ENCODE peak calls at places on chromosomes 5 and 9, in five cellular contexts. X is fibroblast of pulmonary artery, C is AG09309, Q is pancreas, O is body of pancreas. G is an unnamed sample.

GRCh38 chr9:82153032-82153431 is 164.5 kb downstream of the SPATA31D1 start:
- DNase-seq in X (no peak), Q (no peak), C (no peak), O (no peak), G (no peak)

GRCh38 chr5:142015781-142016533 is 3.1 kb upstream of the GNPDA1 start:
- DNase-seq in Q (peak), X (peak), C (peak), O (no peak), G (no peak)

GRCh38 chr9:125912667-125913066 is 165.5 kb downstream of the PBX3 start:
- DNase-seq in Q (no peak), X (no peak), C (no peak), O (no peak), G (no peak)

GRCh38 chr9:84419203-84419602 is 78.6 kb upstream of the SLC28A3 start:
- DNase-seq in X (peak), O (no peak), Q (no peak), C (no peak), G (no peak)

GRCh38 chr9:98808411-98808815 is 943 bp downstream of the GALNT12 start:
- DNase-seq in X (no peak), C (no peak), O (peak), Q (peak), G (no peak)

GRCh38 chr5:88834499-88834898 is 48.5 kb downstream of the MEF2C start:
- DNase-seq in Q (no peak), C (no peak), O (no peak), X (no peak), G (no peak)

GRCh38 chr5:139904566-139905400 is 109.2 kb downstream of the PSD2 start:
- DNase-seq in Q (no peak), O (no peak), X (no peak), C (no peak), G (no peak)

GRCh38 chr9:5892456-5893133 is 1.9 kb downstream of the MLANA start:
- DNase-seq in X (no peak), Q (no peak), C (no peak), O (no peak), G (no peak)

GRCh38 chr9:110142253-110142652 is 65.7 kb downstream of the C9orf152 start:
- DNase-seq in X (no peak), C (no peak), Q (no peak), O (no peak), G (no peak)

GRCh38 chr9:114303977-114304376 is 18.9 kb upstream of the ORM1 start:
- DNase-seq in X (no peak), O (no peak), Q (peak), C (no peak), G (no peak)

GRCh38 chr5:172713809-172714490 is 57.0 kb downstream of the DUSP1 start:
- DNase-seq in C (no peak), Q (no peak), X (no peak), O (no peak), G (no peak)

GRCh38 chr9:115691097-115691496 is 462.5 kb upstream of the PAPPA start:
- DNase-seq in C (peak), O (no peak), Q (no peak), X (peak), G (no peak)

GRCh38 chr9:115689331-115689730 is 464.3 kb upstream of the PAPPA start:
- DNase-seq in O (no peak), C (no peak), X (no peak), Q (no peak), G (no peak)

GRCh38 chr9:115691686-115692085 is 461.9 kb upstream of the PAPPA start:
- DNase-seq in X (peak), C (peak), Q (no peak), O (no peak), G (no peak)

GRCh38 chr9:115694991-115695390 is 458.6 kb upstream of the PAPPA start:
- DNase-seq in O (no peak), C (no peak), X (peak), Q (no peak), G (no peak)

DNA sequence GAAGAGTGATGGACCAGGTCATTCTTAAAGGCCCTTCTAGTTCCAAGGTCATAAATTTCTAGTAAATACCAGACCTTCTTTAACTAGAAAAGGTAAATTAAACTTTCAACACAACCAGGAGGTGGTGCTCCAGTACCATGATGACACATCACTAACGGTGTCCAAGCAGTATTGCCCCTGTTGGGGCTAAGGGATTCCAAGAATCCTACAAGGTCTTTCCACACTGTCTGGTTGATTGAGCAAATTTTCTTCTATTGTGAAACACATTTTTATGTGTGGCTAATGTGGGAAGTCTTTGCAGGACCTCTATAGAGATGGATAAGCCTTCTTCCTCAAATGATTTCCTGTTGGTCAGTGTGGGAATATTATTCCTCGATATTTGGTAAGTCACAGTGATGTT is 459.6 kb upstream of the PAPPA start:
- DNase-seq in X (peak), Q (no peak), C (peak), O (peak), G (peak)
- TF ChIP-seq CTCF in X (peak), Q (no peak), C (peak), O (peak), G (no peak)

GRCh38 chr5:76403713-76403962 is 553 bp downstream of the IQGAP2 start:
- DNase-seq in O (no peak), X (no peak), Q (no peak), C (no peak), G (peak)
- TF ChIP-seq CTCF in O (peak), X (no peak), Q (no peak), C (no peak), G (no peak)

GRCh38 chr9:136978073-136978864 is 965 bp downstream of the PTGDS start:
- DNase-seq in O (peak), X (peak), C (no peak), Q (peak), G (peak)

GRCh38 chr9:136977223-136978072 is at the start of gene PTGDS:
- DNase-seq in O (no peak), C (no peak), X (peak), Q (no peak), G (no peak)

GRCh38 chr9:136974834-136975535 is 2.3 kb upstream of the PTGDS start:
- DNase-seq in X (no peak), Q (no peak), O (no peak), C (no peak), G (no peak)

GRCh38 chr9:136973618-136974617 is 3.4 kb upstream of the PTGDS start:
- DNase-seq in C (no peak), Q (no peak), O (no peak), X (no peak), G (no peak)

DNA sequence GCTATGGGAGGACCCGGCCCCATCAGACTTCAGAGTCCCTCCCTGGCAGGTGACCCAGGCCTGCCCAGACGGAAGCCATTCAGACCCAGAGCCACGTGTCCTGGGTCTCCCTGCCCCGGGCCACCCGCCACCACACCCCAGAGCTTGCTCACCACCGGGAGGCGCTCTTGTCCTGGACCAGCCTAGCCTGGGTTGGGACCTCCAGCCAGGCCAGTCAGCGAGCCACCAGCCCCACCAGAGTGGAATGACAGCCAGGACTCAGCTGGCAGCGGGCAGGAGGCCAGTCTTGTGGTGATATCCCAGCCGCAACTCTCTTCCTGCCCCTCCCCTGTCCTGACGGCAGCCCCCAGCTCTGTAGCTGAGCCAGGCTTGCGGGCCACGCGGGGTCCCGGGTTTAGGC is 1.7 kb upstream of the PTGDS start:
- DNase-seq in O (no peak), Q (no peak), C (no peak), X (no peak), G (peak)
- TF ChIP-seq CTCF in O (no peak), Q (no peak), C (no peak), X (no peak), G (no peak)

DNA sequence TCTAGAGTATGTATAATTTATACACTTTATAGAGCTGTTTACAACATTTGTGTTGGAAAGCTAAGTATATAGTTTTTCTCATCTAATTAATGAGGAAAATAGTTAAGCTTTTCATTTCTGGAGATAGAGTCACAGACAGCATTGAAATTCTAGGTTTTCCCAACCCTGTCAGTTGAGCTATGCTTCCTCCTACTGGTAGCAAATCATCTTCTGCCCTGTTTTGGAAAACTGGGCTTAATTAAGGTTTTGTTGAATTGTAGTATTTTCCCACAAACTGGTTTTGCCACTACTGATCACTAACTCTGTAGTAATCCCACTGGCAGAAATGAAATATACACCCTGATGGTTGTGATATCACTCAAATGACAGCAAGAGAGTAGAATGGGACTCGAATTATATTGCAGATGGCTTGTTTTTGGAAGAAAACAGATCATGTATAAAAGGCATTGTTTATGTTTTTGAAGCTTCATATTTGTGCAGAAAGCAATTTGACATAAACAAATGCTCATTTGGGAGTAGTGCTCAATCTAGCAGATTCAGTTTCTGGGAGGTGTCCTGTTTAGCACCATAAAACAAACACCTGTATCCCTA is 46.6 kb downstream of the CD180 start:
- DNase-seq in X (peak), O (no peak), Q (no peak), C (no peak), G (no peak)
- TF ChIP-seq CTCF in X (peak), O (peak), Q (peak), C (peak), G (no peak)

GRCh38 chr5:177496111-177497010 is 1.0 kb downstream of the PDLIM7 start:
- DNase-seq in O (peak), X (peak), C (peak), Q (no peak), G (peak)
- TF ChIP-seq CTCF in O (peak), X (peak), C (peak), Q (no peak), G (peak)

GRCh38 chr9:34591911-34592866 is 2.7 kb upstream of the CNTFR start:
- DNase-seq in O (no peak), X (no peak), Q (no peak), C (no peak), G (no peak)
- TF ChIP-seq CTCF in O (no peak), X (no peak), Q (peak), C (no peak), G (no peak)

GRCh38 chr9:19583890-19584289 is 175.1 kb downstream of the ACER2 start:
- DNase-seq in O (no peak), X (no peak), C (no peak), Q (no peak), G (no peak)
- TF ChIP-seq CTCF in O (no peak), X (no peak), C (no peak), Q (no peak), G (no peak)

GRCh38 chr5:151285683-151286082 is 17.9 kb downstream of the SLC36A3 start:
- DNase-seq in X (no peak), O (no peak), C (no peak), Q (no peak), G (no peak)

GRCh38 chr5:151286246-151286645 is 17.3 kb downstream of the SLC36A3 start:
- DNase-seq in C (no peak), X (no peak), O (no peak), Q (no peak), G (no peak)

GRCh38 chr5:151283120-151283825 is 20.3 kb downstream of the SLC36A3 start:
- DNase-seq in Q (no peak), X (no peak), O (no peak), C (no peak), G (no peak)

GRCh38 chr5:151284392-151284967 is 19.1 kb downstream of the SLC36A3 start:
- DNase-seq in X (no peak), O (no peak), C (no peak), Q (no peak), G (peak)

DNA sequence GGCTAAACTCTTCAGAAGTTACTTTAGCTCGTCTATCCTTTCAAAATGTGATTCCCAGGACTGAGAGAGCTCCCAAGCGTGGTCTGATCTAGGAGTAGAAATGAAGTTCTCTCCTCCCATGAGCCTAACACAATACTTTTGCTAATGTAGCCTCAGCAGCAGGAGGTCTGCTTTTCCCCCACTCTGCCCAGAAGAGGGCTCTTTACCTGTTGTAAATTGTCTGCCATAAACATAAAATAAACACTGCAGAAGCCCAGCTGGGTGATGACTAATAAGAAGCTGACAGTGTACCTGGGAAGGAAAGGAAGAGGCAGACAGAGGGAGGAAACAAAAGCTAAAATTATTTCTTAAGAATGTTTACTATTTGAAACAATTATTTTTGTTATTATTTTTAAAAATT is 15.4 kb downstream of the SLC36A3 start:
- DNase-seq in O (no peak), X (no peak), Q (no peak), C (no peak), G (no peak)
- TF ChIP-seq CTCF in O (no peak), X (no peak), Q (no peak), C (no peak), G (no peak)

GRCh38 chr5:74685979-74686631 is 1.1 kb downstream of the HEXB start:
- DNase-seq in O (no peak), C (no peak), Q (no peak), X (peak), G (no peak)

GRCh38 chr5:74679968-74680367 is 5.1 kb upstream of the HEXB start:
- DNase-seq in O (no peak), Q (no peak), C (no peak), X (peak), G (no peak)

GRCh38 chr5:74682636-74683035 is 2.4 kb upstream of the HEXB start:
- DNase-seq in C (no peak), X (no peak), O (no peak), Q (no peak), G (no peak)

GRCh38 chr5:74686962-74687751 is 2.1 kb downstream of the HEXB start:
- DNase-seq in X (no peak), C (no peak), Q (no peak), O (no peak), G (no peak)

GRCh38 chr5:74684900-74685851 is at the start of gene HEXB:
- DNase-seq in Q (peak), C (no peak), X (peak), O (peak), G (peak)
- TF ChIP-seq CTCF in Q (no peak), C (no peak), X (no peak), O (peak), G (no peak)

DNA sequence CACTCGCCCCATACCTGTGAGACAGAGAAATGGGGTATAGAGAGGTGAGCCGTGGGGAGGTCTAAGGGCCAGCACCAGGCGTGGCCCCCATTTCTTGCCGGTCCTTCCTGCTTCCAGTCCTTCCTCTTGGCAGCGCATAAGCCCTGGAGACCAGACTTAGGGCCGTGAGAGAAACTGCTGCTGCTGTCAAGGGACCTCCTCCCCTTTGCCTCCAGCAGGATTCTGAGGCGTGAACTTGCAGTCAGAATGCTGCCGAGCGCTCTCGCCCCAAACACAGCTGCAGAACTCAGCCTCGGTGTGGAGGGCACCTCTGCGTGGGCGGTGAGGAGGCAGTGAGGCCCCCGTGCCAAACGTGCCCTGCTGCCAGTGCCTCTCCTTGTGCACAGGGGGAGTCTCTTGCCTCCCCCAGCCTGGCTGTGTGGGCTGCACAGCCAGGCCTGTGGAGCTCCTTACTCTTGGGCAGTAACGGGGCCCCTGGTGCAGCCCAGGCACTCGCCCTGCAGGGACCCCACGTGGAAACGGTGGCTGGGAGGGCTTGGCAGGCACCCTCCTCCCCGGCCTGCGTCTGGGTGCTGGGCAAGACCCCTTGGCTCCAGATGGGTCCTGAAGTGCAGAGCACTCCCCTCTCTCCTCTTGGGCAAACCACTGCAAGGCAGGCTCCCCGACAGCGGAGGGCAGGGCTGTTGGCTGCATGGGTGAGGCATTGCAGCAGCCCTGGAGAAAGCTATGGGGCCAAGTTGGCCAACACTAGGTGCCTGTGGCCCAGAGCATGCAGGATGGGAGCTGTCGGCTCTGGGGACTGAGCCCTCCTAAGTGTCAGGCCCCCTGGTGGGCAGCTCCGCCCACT is 85.4 kb downstream of the RXRA start:
- DNase-seq in C (no peak), Q (no peak), O (no peak), X (peak), G (no peak)
- TF ChIP-seq CTCF in C (no peak), Q (no peak), O (no peak), X (no peak), G (no peak)